ENCODE peak calls at places on chromosome 2, in ten cellular contexts. S is amniotic epithelial cell, C is HEK293T, L is lower leg skin, B is 8988T, X is amniotic stem cell, K is thyroid gland, P is activated T-cell treated with anti-CD3 and anti-CD28 coated beads for 1 hour, D is tibial artery, M is progenitor cell of endocrine pancreas. W is an unnamed sample.

GRCh38 chr2:68318686-68319396 is 908 bp downstream of the CNRIP1 start:
- DNase-seq in X (no peak), D (peak), C (peak), S (no peak), P (no peak), M (no peak), L (peak), B (no peak), K (peak), W (no peak)

GRCh38 chr2:226583715-226584114 is 215.9 kb downstream of the IRS1 start:
- DNase-seq in K (peak), B (peak), P (no peak), S (peak), X (peak), M (no peak), D (no peak), C (no peak), L (no peak), W (peak)

GRCh38 chr2:119914266-119914665 is 98.6 kb upstream of the EPB41L5 start:
- DNase-seq in P (no peak), D (no peak), K (no peak), S (peak), M (no peak), X (no peak), C (no peak), L (no peak), B (no peak), W (no peak)

GRCh38 chr2:64675860-64676259 is 22.1 kb upstream of the SERTAD2 start:
- DNase-seq in M (no peak), B (no peak), L (no peak), P (no peak), S (no peak), X (no peak), C (no peak), D (no peak), K (no peak), W (no peak)

GRCh38 chr2:36556847-36557246 is 41.1 kb downstream of the FEZ2 start:
- DNase-seq in K (no peak), B (no peak), D (no peak), X (peak), C (no peak), L (no peak), P (no peak), S (no peak), M (no peak), W (peak)

GRCh38 chr2:183349046-183349445 is 224.8 kb downstream of the NUP35 start:
- DNase-seq in X (no peak), K (no peak), L (no peak), P (no peak), S (no peak), D (no peak), B (no peak), M (no peak), C (no peak), W (no peak)

GRCh38 chr2:68693947-68694346 is 40.7 kb upstream of the ARHGAP25 start:
- DNase-seq in M (no peak), L (no peak), B (no peak), X (no peak), C (no peak), D (no peak), S (no peak), P (no peak), K (no peak), W (no peak)

GRCh38 chr2:199716807-199717586 is 134.0 kb downstream of the FTCDNL1 start:
- DNase-seq in B (no peak), S (no peak), P (no peak), X (no peak), D (no peak), C (peak), M (no peak), L (no peak), K (no peak), W (no peak)

GRCh38 chr2:10332402-10333246 is 29.9 kb downstream of the HPCAL1 start:
- DNase-seq in B (no peak), X (no peak), K (no peak), P (no peak), L (no peak), C (peak), D (no peak), S (no peak), M (no peak), W (no peak)

GRCh38 chr2:54639609-54640008 is 83.9 kb upstream of the EML6 start:
- DNase-seq in P (no peak), C (no peak), X (no peak), D (no peak), L (no peak), B (no peak), M (no peak), K (no peak), S (peak), W (no peak)

GRCh38 chr2:96642564-96643350 is at the start of gene FER1L5:
- DNase-seq in L (no peak), B (no peak), S (peak), M (no peak), K (peak), D (no peak), C (no peak), X (no peak), P (no peak), W (no peak)

GRCh38 chr2:179657068-179657467 is 204.3 kb downstream of the ZNF385B start:
- DNase-seq in C (no peak), X (no peak), P (no peak), L (no peak), D (no peak), B (no peak), K (no peak), S (no peak), M (no peak), W (no peak)

GRCh38 chr2:127621981-127622431 is 23.9 kb upstream of the GPR17 start:
- DNase-seq in B (no peak), D (no peak), K (no peak), M (no peak), C (no peak), L (peak), P (no peak), X (no peak), S (no peak), W (no peak)

GRCh38 chr2:229610359-229610758 is 104.0 kb downstream of the DNER start:
- DNase-seq in X (no peak), K (no peak), P (no peak), C (no peak), D (no peak), B (no peak), L (no peak), M (no peak), S (peak), W (no peak)

GRCh38 chr2:229922449-229923386 is at the start of gene FBXO36:
- DNase-seq in D (no peak), P (peak), L (no peak), C (peak), B (peak), K (peak), M (peak), X (peak), S (peak), W (no peak)

GRCh38 chr2:28681216-28681981 is 70.2 kb upstream of the PPP1CB start:
- DNase-seq in C (no peak), K (peak), S (no peak), D (no peak), P (peak), B (no peak), L (no peak), X (no peak), M (no peak), W (no peak)

GRCh38 chr2:186130678-186131511 is 355.2 kb upstream of the ZC3H15 start:
- DNase-seq in C (no peak), D (no peak), L (no peak), M (no peak), K (no peak), S (no peak), X (no peak), B (no peak), P (no peak), W (no peak)

GRCh38 chr2:178277741-178278197 is 83.5 kb downstream of the OSBPL6 start:
- DNase-seq in L (no peak), M (no peak), C (peak), X (no peak), K (no peak), B (no peak), S (peak), P (no peak), D (no peak), W (no peak)

GRCh38 chr2:177263451-177264208 is 897 bp downstream of the NFE2L2 start:
- DNase-seq in X (peak), B (peak), C (peak), P (peak), K (peak), S (peak), L (peak), M (peak), D (peak), W (peak)

GRCh38 chr2:172404824-172405223 is 22.6 kb upstream of the ITGA6 start:
- DNase-seq in M (no peak), D (no peak), C (no peak), K (no peak), S (peak), L (no peak), X (peak), B (no peak), P (no peak), W (peak)

GRCh38 chr2:237320801-237321563 is 93.0 kb downstream of the COL6A3 start:
- DNase-seq in K (peak), X (no peak), L (peak), S (no peak), C (no peak), D (peak), M (no peak), B (no peak), P (no peak), W (no peak)

GRCh38 chr2:216214768-216215167 is 105.6 kb downstream of the XRCC5 start:
- DNase-seq in X (no peak), M (no peak), K (no peak), L (no peak), P (no peak), D (no peak), C (no peak), S (no peak), B (no peak), W (no peak)

GRCh38 chr2:15640291-15640711 is 48.6 kb downstream of the DDX1 start:
- DNase-seq in C (no peak), S (peak), K (peak), L (peak), B (no peak), P (no peak), D (no peak), X (no peak), M (no peak), W (no peak)

GRCh38 chr2:70516596-70516995 is 37.0 kb downstream of the TGFA start:
- DNase-seq in P (no peak), C (no peak), L (peak), S (no peak), K (no peak), M (no peak), B (peak), D (no peak), X (no peak), W (no peak)

GRCh38 chr2:155368934-155369333 is 670.4 kb downstream of the KCNJ3 start:
- DNase-seq in S (peak), B (no peak), P (no peak), C (no peak), K (no peak), L (no peak), M (no peak), X (no peak), D (no peak), W (no peak)

W was measured in BJ.